ENCODE peak calls at places on chromosomes 3 and 15, in six cellular contexts. G is body of pancreas; J is adrenal gland; U is HepG2; C is CD8-positive, alpha-beta T cell; V is breast epithelium. F is an unnamed sample. For H3K27me3 and H3K9me3, the result is how much of the 10 kb centered on the place peaks cover.

GRCh38 chr15:88630141-88630721 is 8.6 kb upstream of the ISG20 start:
- DNase-seq in G (peak), J (no peak), U (no peak), C (no peak), V (no peak), F (no peak)

GRCh38 chr15:60325905-60326304 is 71.9 kb downstream of the ANXA2 start:
- DNase-seq in G (no peak), J (no peak), U (no peak), C (no peak), V (no peak), F (no peak)

GRCh38 chr3:177201707-177202397 is 4.6 kb upstream of the TBL1XR1 start:
- DNase-seq in G (no peak), J (no peak), U (no peak), C (peak), V (peak), F (peak)

GRCh38 chr3:125246237-125246636 is 33.7 kb upstream of the SLC12A8 start:
- DNase-seq in G (no peak), J (no peak), U (no peak), C (no peak), V (no peak), F (no peak)

GRCh38 chr15:48330045-48330840 is 986 bp upstream of the DUT start:
- DNase-seq in G (no peak), J (no peak), U (no peak), C (no peak), V (no peak), F (no peak)

GRCh38 chr3:136428167-136428566 is 178.0 kb downstream of the PCCB start:
- DNase-seq in G (no peak), J (no peak), U (no peak), C (no peak), V (no peak), F (no peak)

GRCh38 chr3:71172951-71173350 is 410.6 kb downstream of the FOXP1 start:
- DNase-seq in G (no peak), J (no peak), U (peak), C (no peak), V (no peak), F (no peak)

GRCh38 chr3:142844339-142844977 is 44.4 kb downstream of the PCOLCE2 start:
- DNase-seq in G (no peak), J (no peak), U (peak), C (no peak), V (no peak), F (no peak)

GRCh38 chr15:93072440-93073394 is 16.3 kb downstream of the RGMA start:
- DNase-seq in G (peak), J (peak), U (peak), C (no peak), V (no peak), F (no peak)

GRCh38 chr3:138019288-138020069 is 9.5 kb downstream of the CLDN18 start:
- DNase-seq in G (no peak), J (no peak), U (no peak), C (no peak), V (no peak), F (no peak)

GRCh38 chr3:51974277-51974962 is 444 bp upstream of the ABHD14A start:
- DNase-seq in G (peak), J (peak), U (no peak), C (no peak), V (peak), F (no peak)

GRCh38 chr3:184284696-184285095 is 8.9 kb downstream of the ECE2 start:
- DNase-seq in G (peak), J (peak), U (peak), C (no peak), V (no peak), F (no peak)

GRCh38 chr3:108182339-108182738 is 39.9 kb downstream of the IFT57 start:
- DNase-seq in G (no peak), J (no peak), U (no peak), C (no peak), V (no peak), F (no peak)

GRCh38 chr3:194307849-194308248 is 43.3 kb downstream of the CPN2 start:
- DNase-seq in G (no peak), J (no peak), U (no peak), C (no peak), V (no peak), F (no peak)

GRCh38 chr3:194306771-194307640 is 44.1 kb downstream of the CPN2 start:
- DNase-seq in G (no peak), J (no peak), U (no peak), C (no peak), V (no peak), F (peak)

GRCh38 chr3:194310060-194310481 is 41.1 kb downstream of the CPN2 start:
- DNase-seq in G (no peak), J (no peak), U (no peak), C (no peak), V (no peak), F (no peak)

GRCh38 chr3:194310516-194310915 is 40.6 kb downstream of the CPN2 start:
- DNase-seq in G (no peak), J (no peak), U (no peak), C (no peak), V (no peak), F (no peak)

DNA sequence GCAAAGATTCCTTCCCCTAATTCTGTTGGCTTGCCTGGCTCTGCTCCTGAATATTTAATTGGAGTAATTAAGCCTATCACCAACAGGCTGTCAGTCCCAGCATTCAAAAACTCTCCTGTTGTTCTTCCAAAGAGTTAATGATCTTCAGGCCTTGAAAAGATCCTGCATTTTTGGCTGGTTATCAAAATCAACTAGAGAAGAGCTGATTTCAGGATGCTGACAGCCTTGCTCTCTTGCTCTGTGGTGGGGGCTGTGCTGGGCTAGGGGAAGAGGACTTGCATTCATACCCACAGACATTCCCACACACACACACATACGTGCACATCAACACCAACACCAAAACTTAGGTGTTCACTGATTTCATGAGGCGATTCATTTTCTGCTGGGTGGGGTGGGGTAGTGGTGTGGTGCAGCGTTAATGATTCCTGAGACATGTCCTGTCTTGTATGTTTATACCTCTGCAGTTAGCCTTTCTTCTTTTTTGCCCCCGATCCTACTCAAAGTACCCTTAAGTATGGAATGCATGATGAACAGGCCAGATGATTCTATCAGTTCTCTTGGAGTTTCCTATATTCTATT is 42.4 kb downstream of the CPN2 start:
- DNase-seq in G (no peak), J (no peak), U (no peak), C (no peak), V (no peak), F (no peak)
- H3K27me3 ChIP-seq in G (under half), J (under half), U (half or more), C (under half), V (under half), F (under half)

GRCh38 chr3:62229908-62230307 is 143.4 kb downstream of the FEZF2 start:
- DNase-seq in G (no peak), J (no peak), U (no peak), C (no peak), V (no peak), F (no peak)
- TF ChIP-seq CTCF in G (no peak), J (peak), U (no peak), C (no peak), V (no peak), F (no peak)

GRCh38 chr15:25059698-25060471 is 105.1 kb downstream of the SNRPN start:
- DNase-seq in G (peak), J (peak), U (no peak), C (no peak), V (no peak), F (no peak)

GRCh38 chr15:25061808-25062550 is 107.2 kb downstream of the SNRPN start:
- DNase-seq in G (peak), J (peak), U (no peak), C (no peak), V (no peak), F (no peak)

GRCh38 chr15:25062551-25063430 is 108.0 kb downstream of the SNRPN start:
- DNase-seq in G (peak), J (peak), U (no peak), C (no peak), V (no peak), F (no peak)

GRCh38 chr15:25060472-25060803 is 105.7 kb downstream of the SNRPN start:
- DNase-seq in G (peak), J (peak), U (no peak), C (no peak), V (no peak), F (no peak)

GRCh38 chr15:25060996-25061620 is 106.3 kb downstream of the SNRPN start:
- DNase-seq in G (peak), J (peak), U (no peak), C (no peak), V (no peak), F (peak)
- H3K9me3 ChIP-seq in G (under half), J (under half), U (half or more), C (half or more), V (half or more), F (half or more)

GRCh38 chr3:10531031-10531430 is 25.6 kb upstream of the ATP2B2 start:
- DNase-seq in G (no peak), J (no peak), U (no peak), C (no peak), V (no peak), F (no peak)
- H3K27me3 ChIP-seq in G (under half), J (under half), U (under half), C (under half), V (under half), F (under half)

DNA sequence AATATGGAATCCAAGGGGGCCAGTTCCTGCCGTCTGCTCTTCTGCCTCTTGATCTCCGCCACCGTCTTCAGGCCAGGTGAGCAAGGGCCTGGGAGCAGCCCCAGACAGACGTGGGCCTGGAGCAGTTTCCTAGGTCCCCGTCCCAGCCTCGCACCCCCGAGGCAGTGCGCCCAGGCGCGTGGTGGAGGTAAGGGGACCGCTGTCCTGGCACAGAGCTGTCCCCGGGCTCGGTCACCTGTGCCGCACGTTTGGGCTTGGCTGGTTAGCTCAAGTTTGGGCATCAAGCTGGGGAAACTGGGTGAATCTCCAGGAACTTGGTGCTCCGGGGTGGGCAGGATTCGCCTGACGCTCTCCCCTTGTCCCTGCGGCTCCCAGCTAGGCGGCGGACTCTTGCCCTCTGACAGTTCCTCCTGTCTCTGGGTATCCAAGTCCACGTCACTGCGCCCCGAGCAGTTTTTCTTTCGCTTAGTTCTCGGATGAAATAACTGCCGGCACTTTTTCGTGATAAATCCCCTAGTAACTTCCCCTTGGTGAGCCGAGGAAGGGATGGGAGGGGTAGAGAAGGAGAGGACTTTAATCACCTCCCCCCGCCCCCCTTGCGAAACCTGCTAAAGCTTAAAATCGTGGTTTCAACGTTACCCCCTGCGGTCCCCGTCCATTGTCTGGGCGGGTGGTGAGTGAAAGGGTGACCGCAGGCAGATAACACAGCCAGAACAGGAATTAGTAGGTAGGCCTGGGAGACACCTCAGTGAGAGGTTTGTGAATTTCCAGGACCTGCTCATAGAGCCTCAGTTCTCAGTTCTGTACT is 901 bp downstream of the ALCAM start:
- DNase-seq in G (peak), J (peak), U (peak), C (peak), V (peak), F (peak)
- TF ChIP-seq CTCF in G (peak), J (peak), U (no peak), C (no peak), V (no peak), F (no peak)

GRCh38 chr15:20353966-20354883 is 187.4 kb downstream of the GOLGA6L6 start:
- DNase-seq in G (peak), J (peak), U (no peak), C (no peak), V (no peak), F (no peak)
- H3K9me3 ChIP-seq in G (under half), J (under half), U (under half), C (under half), V (under half), F (under half)

GRCh38 chr3:172449468-172450149 is 1.4 kb upstream of the GHSR start:
- DNase-seq in G (peak), J (peak), U (no peak), C (no peak), V (no peak), F (no peak)
- H3K27me3 ChIP-seq in G (under half), J (half or more), U (under half), C (under half), V (half or more), F (half or more)

GRCh38 chr15:78315686-78316085 is 16.3 kb upstream of the SKIC8 start:
- DNase-seq in G (no peak), J (no peak), U (peak), C (no peak), V (no peak), F (no peak)
- TF ChIP-seq CTCF in G (no peak), J (no peak), U (peak), C (no peak), V (no peak), F (no peak)

DNA sequence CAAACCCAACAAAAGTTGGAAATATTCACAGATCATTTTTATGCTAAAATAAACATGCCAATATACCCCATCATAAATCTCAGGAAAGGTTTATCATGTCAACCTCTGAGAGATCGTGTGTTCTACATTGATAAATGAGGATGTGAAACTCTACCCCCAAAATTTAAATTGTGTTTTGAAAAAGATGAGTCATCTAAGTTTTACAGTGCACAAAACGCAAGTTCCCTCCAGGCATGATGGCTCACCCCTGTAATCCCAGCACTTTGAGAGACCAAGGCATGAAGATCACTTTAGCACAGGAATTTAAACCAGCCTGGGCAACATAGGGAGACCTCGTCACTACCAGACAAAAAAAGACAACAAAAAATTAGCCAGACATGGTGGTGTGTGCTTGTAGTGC is 1487.0 kb upstream of the GBE1 start:
- DNase-seq in G (no peak), J (no peak), U (no peak), C (no peak), V (no peak), F (no peak)
- H3K9me3 ChIP-seq in G (under half), J (under half), U (under half), C (under half), V (under half), F (under half)

GRCh38 chr15:70556804-70557203 is 206.6 kb downstream of the UACA start:
- DNase-seq in G (no peak), J (no peak), U (no peak), C (no peak), V (peak), F (no peak)
- H3K27me3 ChIP-seq in G (under half), J (under half), U (under half), C (under half), V (under half), F (under half)

F was measured in CD4-positive, alpha-beta T cell.